ENCODE peak calls at places on chromosomes 16 and 17, in ten cellular contexts. D is activated gamma-delta T cell treated with anti-CD3 and anti-CD28 coated beads, Interleukin-2, amount 50 U/mL, for 16 hours; B is tibial artery; X is AG04450; T is CD4-positive, CD25-positive, alpha-beta regulatory T cell; O is AG09319; H is choroid plexus epithelial cell; G is lung; V is ACHN; J is anterior cingulate cortex. N is an unnamed sample.

GRCh38 chr17:38910325-38910724 is 15.1 kb upstream of the LASP1NB start:
- DNase-seq in D (no peak), B (no peak), X (no peak), T (no peak), O (no peak), H (no peak), G (no peak), V (no peak), J (no peak), N (no peak)

GRCh38 chr16:85004587-85005205 is 6.6 kb downstream of the ZDHHC7 start:
- DNase-seq in D (no peak), B (peak), X (peak), T (no peak), O (peak), H (peak), G (peak), V (peak), J (no peak), N (peak)

GRCh38 chr16:65224994-65225393 is 103.1 kb upstream of the CDH11 start:
- DNase-seq in D (no peak), B (no peak), X (no peak), T (no peak), O (no peak), H (no peak), G (no peak), V (no peak), J (no peak), N (no peak)

GRCh38 chr17:40952675-40953074 is 14.1 kb downstream of the KRT39 start:
- DNase-seq in D (no peak), B (no peak), X (peak), T (no peak), O (peak), H (peak), G (no peak), V (no peak), J (no peak), N (peak)

GRCh38 chr17:18371455-18371854 is 6.1 kb upstream of the EVPLL start:
- DNase-seq in D (no peak), B (no peak), X (no peak), T (no peak), O (no peak), H (no peak), G (no peak), V (no peak), J (no peak), N (no peak)

GRCh38 chr16:72856797-72857196 is 191.1 kb downstream of the ZFHX3 start:
- DNase-seq in D (no peak), B (peak), X (no peak), T (no peak), O (no peak), H (peak), G (no peak), V (peak), J (no peak), N (no peak)

GRCh38 chr17:82601447-82602000 is 46.7 kb downstream of the WDR45B start:
- DNase-seq in D (no peak), B (no peak), X (no peak), T (no peak), O (no peak), H (no peak), G (no peak), V (no peak), J (no peak), N (no peak)

GRCh38 chr16:87918866-87919680 is 17.3 kb downstream of the CA5A start:
- DNase-seq in D (no peak), B (no peak), X (no peak), T (no peak), O (peak), H (no peak), G (no peak), V (no peak), J (no peak), N (no peak)

GRCh38 chr17:50935201-50936124 is 69.3 kb upstream of the TOB1 start:
- DNase-seq in D (no peak), B (peak), X (no peak), T (no peak), O (no peak), H (no peak), G (peak), V (no peak), J (peak), N (no peak)

GRCh38 chr16:84115919-84116719 is 623 bp downstream of the MBTPS1 start:
- DNase-seq in D (peak), B (no peak), X (no peak), T (no peak), O (no peak), H (peak), G (peak), V (peak), J (peak), N (peak)

GRCh38 chr17:2867441-2868424 is 71.5 kb downstream of the RAP1GAP2 start:
- DNase-seq in D (no peak), B (no peak), X (peak), T (no peak), O (peak), H (peak), G (no peak), V (no peak), J (no peak), N (no peak)

GRCh38 chr17:55161935-55162555 is 102.7 kb upstream of the HLF start:
- DNase-seq in D (no peak), B (no peak), X (peak), T (no peak), O (no peak), H (peak), G (no peak), V (peak), J (no peak), N (peak)

GRCh38 chr16:89325861-89326471 is 108.5 kb downstream of the ZNF778 start:
- DNase-seq in D (no peak), B (peak), X (peak), T (peak), O (peak), H (peak), G (peak), V (peak), J (no peak), N (peak)

GRCh38 chr17:60391419-60392041 is 403 bp downstream of the USP32 start:
- DNase-seq in D (no peak), B (no peak), X (no peak), T (no peak), O (no peak), H (no peak), G (no peak), V (no peak), J (no peak), N (no peak)

GRCh38 chr17:68459030-68459376 is 1.7 kb upstream of the WIPI1 start:
- DNase-seq in D (no peak), B (no peak), X (no peak), T (no peak), O (no peak), H (no peak), G (no peak), V (no peak), J (no peak), N (no peak)

GRCh38 chr17:49510720-49511110 is 15.6 kb downstream of the NGFR start:
- DNase-seq in D (no peak), B (no peak), X (no peak), T (no peak), O (no peak), H (no peak), G (no peak), V (no peak), J (no peak), N (no peak)

GRCh38 chr17:48125829-48126612 is 18.5 kb downstream of the SNX11 start:
- DNase-seq in D (no peak), B (peak), X (no peak), T (no peak), O (no peak), H (no peak), G (no peak), V (no peak), J (no peak), N (no peak)

GRCh38 chr17:50056217-50056960 is 479 bp downstream of the ITGA3 start:
- DNase-seq in D (peak), B (no peak), X (no peak), T (peak), O (no peak), H (peak), G (peak), V (peak), J (peak), N (peak)

GRCh38 chr17:63445571-63446217 is 412 bp downstream of the CYB561 start:
- DNase-seq in D (peak), B (no peak), X (no peak), T (peak), O (no peak), H (peak), G (peak), V (peak), J (no peak), N (no peak)

GRCh38 chr17:80990921-80991644 is 558 bp upstream of the CHMP6 start:
- DNase-seq in D (no peak), B (no peak), X (no peak), T (no peak), O (no peak), H (no peak), G (no peak), V (no peak), J (no peak), N (no peak)

GRCh38 chr16:6132121-6132520 is 1034.5 kb upstream of the EEF2KMT start:
- DNase-seq in D (no peak), B (no peak), X (no peak), T (no peak), O (no peak), H (no peak), G (no peak), V (no peak), J (no peak), N (no peak)

GRCh38 chr16:52212841-52213240 is 334.1 kb downstream of the TOX3 start:
- DNase-seq in D (no peak), B (no peak), X (no peak), T (no peak), O (no peak), H (no peak), G (no peak), V (no peak), J (no peak), N (peak)

GRCh38 chr16:65543781-65544740 is 422.2 kb upstream of the CDH11 start:
- DNase-seq in D (no peak), B (no peak), X (no peak), T (no peak), O (no peak), H (no peak), G (no peak), V (no peak), J (no peak), N (no peak)

GRCh38 chr16:87461466-87461975 is 31.3 kb downstream of the ZCCHC14 start:
- DNase-seq in D (no peak), B (peak), X (no peak), T (peak), O (no peak), H (peak), G (peak), V (peak), J (no peak), N (peak)

GRCh38 chr16:16879567-16880251 is 500.8 kb downstream of the NPIPA7 start:
- DNase-seq in D (no peak), B (no peak), X (no peak), T (no peak), O (no peak), H (no peak), G (no peak), V (no peak), J (no peak), N (no peak)

GRCh38 chr16:4768549-4769305 is 1.8 kb upstream of the ZNF500 start:
- DNase-seq in D (peak), B (peak), X (peak), T (peak), O (peak), H (peak), G (peak), V (peak), J (peak), N (peak)

GRCh38 chr16:84087461-84088151 is 29.1 kb downstream of the MBTPS1 start:
- DNase-seq in D (no peak), B (no peak), X (no peak), T (no peak), O (no peak), H (no peak), G (no peak), V (no peak), J (no peak), N (no peak)

GRCh38 chr16:83940157-83940556 is 12.9 kb upstream of the OSGIN1 start:
- DNase-seq in D (no peak), B (no peak), X (no peak), T (no peak), O (no peak), H (no peak), G (no peak), V (no peak), J (no peak), N (no peak)

GRCh38 chr17:1909985-1910384 is 80.2 kb downstream of the RPA1 start:
- DNase-seq in D (no peak), B (no peak), X (no peak), T (no peak), O (no peak), H (no peak), G (no peak), V (no peak), J (no peak), N (no peak)

GRCh38 chr16:85798901-85799496 is 345 bp downstream of the EMC8 start:
- DNase-seq in D (no peak), B (no peak), X (no peak), T (no peak), O (no peak), H (no peak), G (no peak), V (peak), J (peak), N (no peak)

N was measured in kidney glomerular epithelial cell.